ENCODE peak calls at places on chromosome 1, in six cellular contexts. F, Q, X, I, C and M are unnamed samples.

GRCh38 chr1:109350650-109351049 is 43.8 kb upstream of the MYBPHL start:
- DNase-seq in F (no peak), Q (no peak), X (no peak), I (no peak), C (no peak), M (no peak)

GRCh38 chr1:220407101-220407683 is 120.7 kb upstream of the MARK1 start:
- DNase-seq in F (no peak), Q (no peak), X (no peak), I (no peak), C (no peak), M (no peak)

GRCh38 chr1:67496329-67496728 is 66.1 kb upstream of the SERBP1 start:
- DNase-seq in F (no peak), Q (no peak), X (no peak), I (no peak), C (no peak), M (no peak)

GRCh38 chr1:246608616-246609376 is 42.5 kb downstream of the CNST start:
- DNase-seq in F (peak; percentile 23), Q (peak; percentile 80), X (peak; percentile 56), I (peak; percentile 93), C (peak; percentile 59), M (no peak)

GRCh38 chr1:32142446-32143301 is 34.8 kb downstream of the KPNA6 start:
- DNase-seq in F (no peak), Q (peak; percentile 46), X (no peak), I (no peak), C (peak; percentile 39), M (no peak)

GRCh38 chr1:246709845-246710244 is 14.4 kb upstream of the SCCPDH start:
- DNase-seq in F (no peak), Q (no peak), X (no peak), I (no peak), C (no peak), M (no peak)

GRCh38 chr1:174266991-174267612 is 107.8 kb downstream of the RABGAP1L start:
- DNase-seq in F (no peak), Q (no peak), X (no peak), I (no peak), C (no peak), M (no peak)

GRCh38 chr1:30088594-30089556 is 634.5 kb downstream of the MATN1 start:
- DNase-seq in F (no peak), Q (peak; percentile 28), X (no peak), I (peak; percentile 67), C (no peak), M (no peak)

GRCh38 chr1:98276514-98276913 is 355.7 kb upstream of the DPYD start:
- DNase-seq in F (no peak), Q (no peak), X (no peak), I (no peak), C (no peak), M (no peak)

GRCh38 chr1:234977891-234978396 is 150.7 kb downstream of the TOMM20 start:
- DNase-seq in F (no peak), Q (no peak), X (no peak), I (no peak), C (no peak), M (no peak)

GRCh38 chr1:201893431-201893830 is 4.7 kb downstream of the SHISA4 start:
- DNase-seq in F (no peak), Q (no peak), X (no peak), I (no peak), C (peak; percentile 21), M (no peak)

GRCh38 chr1:5743435-5744095 is 248.7 kb downstream of the NPHP4 start:
- DNase-seq in F (no peak), Q (no peak), X (no peak), I (peak; percentile 18), C (no peak), M (no peak)

GRCh38 chr1:27176954-27177353 is 22.0 kb upstream of the SLC9A1 start:
- DNase-seq in F (no peak), Q (no peak), X (no peak), I (no peak), C (no peak), M (no peak)

GRCh38 chr1:10682449-10683365 is 113.7 kb downstream of the CASZ1 start:
- DNase-seq in F (no peak), Q (no peak), X (no peak), I (no peak), C (no peak), M (no peak)

GRCh38 chr1:163758977-163759670 is 437.4 kb downstream of the NUF2 start:
- DNase-seq in F (no peak), Q (no peak), X (no peak), I (no peak), C (no peak), M (no peak)

GRCh38 chr1:99768525-99769382 is 2.3 kb upstream of the FRRS1 start:
- DNase-seq in F (no peak), Q (no peak), X (no peak), I (no peak), C (no peak), M (no peak)

GRCh38 chr1:116311756-116312691 is 61.0 kb upstream of the ATP1A1 start:
- DNase-seq in F (no peak), Q (no peak), X (no peak), I (peak; percentile 48), C (no peak), M (no peak)

GRCh38 chr1:91883470-91883869 is 2.5 kb downstream of the TGFBR3 start:
- DNase-seq in F (no peak), Q (no peak), X (no peak), I (no peak), C (no peak), M (no peak)

GRCh38 chr1:191142748-191143147 is 665.1 kb upstream of the BRINP3 start:
- DNase-seq in F (no peak), Q (no peak), X (no peak), I (no peak), C (no peak), M (no peak)

GRCh38 chr1:178126790-178127189 is 32.9 kb downstream of the RASAL2 start:
- DNase-seq in F (peak; percentile 13), Q (no peak), X (peak; percentile 69), I (no peak), C (no peak), M (no peak)

GRCh38 chr1:50985094-50985493 is 15.0 kb downstream of the CDKN2C start:
- DNase-seq in F (no peak), Q (no peak), X (no peak), I (no peak), C (no peak), M (no peak)

DNA sequence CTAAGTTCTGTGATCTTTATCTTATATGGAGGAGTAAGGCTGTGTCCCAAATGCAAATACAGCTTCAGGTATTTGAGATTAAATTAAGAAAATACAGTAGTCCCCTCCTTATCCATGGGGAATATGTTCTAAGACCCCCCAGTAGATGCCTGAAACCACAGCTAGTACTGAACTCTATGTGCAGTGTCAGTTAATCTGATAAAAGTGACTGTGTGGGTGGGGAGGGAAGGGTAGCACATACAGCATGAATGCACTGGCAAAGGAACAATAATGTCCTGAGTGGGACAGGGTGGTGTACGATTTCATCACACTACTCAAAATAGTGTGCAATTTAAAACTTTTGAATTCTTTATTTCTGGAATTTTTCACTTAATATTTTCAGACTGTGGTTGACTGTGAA is 83.1 kb downstream of the HS2ST1 start:
- DNase-seq in F (no peak), Q (no peak), X (no peak), I (no peak), C (no peak), M (no peak)
- H3K36me3 ChIP-seq in F (peaks cover 2% of the 10 kb centered on the region), Q (no peaks in the 10 kb centered on the region), X (no peaks in the 10 kb centered on the region), I (no peaks in the 10 kb centered on the region), C (no peaks in the 10 kb centered on the region), M (no peaks in the 10 kb centered on the region)

GRCh38 chr1:161021959-161022332 is 994 bp upstream of the F11R start:
- DNase-seq in F (no peak), Q (no peak), X (no peak), I (no peak), C (no peak), M (no peak)
- H3K4me3 ChIP-seq in F (no peak overlapping the region), Q (no peak overlapping the region), X (peak overlapping the region; percentile 96), I (peak overlapping the region; percentile 91), C (no peak overlapping the region), M (no peak overlapping the region)

DNA sequence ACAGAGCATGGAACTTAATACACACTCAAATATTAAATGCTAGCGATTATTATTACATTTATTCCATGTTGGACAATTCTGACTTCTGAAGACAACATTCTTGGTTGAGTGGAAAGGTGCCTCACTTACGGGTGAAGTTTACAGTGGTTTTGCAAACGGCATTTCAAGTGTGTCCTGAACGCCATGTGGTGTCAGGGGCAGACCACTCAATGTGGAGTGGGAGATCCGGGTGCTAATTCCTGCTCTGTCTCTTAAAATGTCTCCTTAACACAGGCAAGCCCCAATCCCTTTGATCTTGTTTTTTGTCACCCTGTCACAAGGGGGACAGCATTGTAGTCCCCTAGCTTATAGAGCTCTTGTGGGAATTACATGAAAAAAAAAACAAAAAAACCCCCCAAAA is 5.6 kb upstream of the TDRD10 start:
- DNase-seq in F (no peak), Q (no peak), X (no peak), I (no peak), C (no peak), M (no peak)
- H3K27me3 ChIP-seq in F (no peaks in the 10 kb centered on the region), Q (no peaks in the 10 kb centered on the region), X (peaks cover 4% of the 10 kb centered on the region), I (peaks cover 5% of the 10 kb centered on the region), C (no peaks in the 10 kb centered on the region), M (peaks cover 19% of the 10 kb centered on the region)

DNA sequence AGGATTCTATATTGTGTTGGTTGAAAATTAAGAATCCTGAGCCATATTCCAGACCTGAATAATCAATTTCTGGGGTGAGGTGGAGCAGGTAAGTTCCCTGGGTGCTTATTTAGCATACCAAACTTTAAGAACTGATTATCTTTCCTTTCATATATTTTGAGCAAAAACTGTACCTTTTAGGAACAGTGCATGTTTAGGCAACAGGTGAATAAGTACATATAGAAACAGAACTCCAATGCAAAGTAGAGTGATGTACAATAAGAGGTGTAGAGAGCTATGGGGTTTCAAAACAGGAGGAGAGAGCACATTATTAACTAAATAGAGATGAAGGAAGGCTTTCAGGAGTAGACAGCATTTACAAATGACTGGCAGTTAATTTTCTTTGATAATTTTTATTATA is 28.7 kb downstream of the TMED5 start:
- DNase-seq in F (no peak), Q (no peak), X (no peak), I (no peak), C (no peak), M (no peak)
- H3K36me3 ChIP-seq in F (peaks cover 7% of the 10 kb centered on the region), Q (no peaks in the 10 kb centered on the region), X (peaks cover 4% of the 10 kb centered on the region), I (peaks cover 85% of the 10 kb centered on the region), C (no peaks in the 10 kb centered on the region), M (no peaks in the 10 kb centered on the region)

GRCh38 chr1:82225407-82226197 is 424.9 kb downstream of the ADGRL2 start:
- DNase-seq in F (no peak), Q (no peak), X (no peak), I (no peak), C (no peak), M (no peak)
- H3K4me3 ChIP-seq in F (no peak overlapping the region), Q (no peak overlapping the region), X (no peak overlapping the region), I (no peak overlapping the region), C (no peak overlapping the region), M (no peak overlapping the region)